ENCODE peak calls at places on chromosomes 4 and X, in six cellular contexts. N is heart left ventricle; M is CD8-positive, alpha-beta memory T cell; S is tibial artery; W is HepG2; C is psoas muscle. Z is an unnamed sample. For H3K36me3, the result is how much of the 10 kb centered on the place peaks cover.

GRCh38 chr4:112704991-112705845 is 68.3 kb downstream of the LARP7 start:
- DNase-seq in N (peak), W (peak), M (no peak), C (peak), S (peak), Z (no peak)

GRCh38 chrX:56800801-56801200 is 71.8 kb downstream of the NBDY start:
- DNase-seq in W (no peak), N (no peak), S (no peak), C (no peak), M (peak), Z (peak)

GRCh38 chr4:187724526-187724925 is 271.0 kb upstream of the ZFP42 start:
- DNase-seq in C (no peak), M (no peak), W (no peak), S (no peak), N (no peak), Z (no peak)

GRCh38 chr4:110020139-110020538 is 107.5 kb downstream of the EGF start:
- DNase-seq in W (peak), S (no peak), M (no peak), N (no peak), C (no peak), Z (no peak)

GRCh38 chrX:95076449-95076848 is 1402.4 kb downstream of the FAM133A start:
- DNase-seq in W (peak), N (no peak), M (no peak), S (no peak), C (no peak), Z (no peak)

GRCh38 chr4:188268081-188268908 is 129.1 kb downstream of the TRIML1 start:
- DNase-seq in W (no peak), S (no peak), M (no peak), C (no peak), N (no peak), Z (no peak)

GRCh38 chr4:8085491-8086479 is 72.8 kb downstream of the ABLIM2 start:
- DNase-seq in N (peak), S (no peak), M (no peak), W (peak), C (peak), Z (peak)

GRCh38 chrX:10208281-10208856 is 51.6 kb downstream of the CLCN4 start:
- DNase-seq in M (no peak), C (no peak), N (no peak), W (no peak), S (no peak), Z (no peak)

GRCh38 chrX:107857815-107858214 is 32.1 kb downstream of the MID2 start:
- DNase-seq in W (no peak), C (no peak), S (no peak), M (no peak), N (no peak), Z (no peak)

GRCh38 chrX:129403974-129404669 is 119.2 kb downstream of the SMARCA1 start:
- DNase-seq in C (no peak), N (no peak), M (no peak), S (no peak), W (no peak), Z (no peak)

GRCh38 chr4:87046111-87046510 is 111.3 kb downstream of the AFF1 start:
- DNase-seq in S (no peak), C (no peak), N (no peak), W (no peak), M (no peak), Z (no peak)

GRCh38 chr4:133943081-133943480 is 258.5 kb downstream of the PABPC4L start:
- DNase-seq in N (no peak), M (no peak), W (no peak), S (no peak), C (no peak), Z (no peak)

GRCh38 chr4:121875663-121876062 is 5.4 kb upstream of the BBS7 start:
- DNase-seq in M (no peak), S (no peak), W (no peak), C (no peak), N (no peak), Z (no peak)

DNA sequence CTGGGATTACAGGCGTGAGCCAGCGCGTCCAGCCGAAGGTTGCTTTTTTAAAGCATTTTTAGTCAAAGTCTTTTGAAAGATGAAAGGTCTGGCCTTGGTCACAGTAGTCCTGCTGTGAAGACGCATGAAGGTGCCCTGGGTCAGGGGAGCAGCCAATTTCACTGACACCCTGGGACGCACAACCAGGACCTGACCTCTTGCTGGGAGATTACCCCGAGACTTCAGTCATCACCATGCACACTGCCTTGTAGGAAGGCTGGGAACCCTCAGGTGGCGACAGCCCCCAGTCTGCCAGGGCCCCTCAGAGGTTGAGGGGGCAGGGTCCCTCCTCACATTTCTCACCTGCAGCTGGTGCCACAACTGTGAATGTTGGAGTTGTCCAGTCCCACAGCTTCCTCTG is 53.2 kb downstream of the CPLX1 start:
- DNase-seq in W (no peak), N (peak), M (no peak), S (no peak), C (peak), Z (no peak)
- H3K36me3 ChIP-seq in W (under half), N (under half), M (under half), S (half or more), C (half or more), Z (half or more)

GRCh38 chr4:38387348-38387747 is 276.7 kb upstream of the KLF3 start:
- DNase-seq in M (no peak), N (no peak), S (peak), C (peak), W (peak), Z (no peak)

GRCh38 chr4:38386654-38387188 is 277.3 kb upstream of the KLF3 start:
- DNase-seq in S (no peak), C (no peak), M (no peak), W (no peak), N (no peak), Z (no peak)

GRCh38 chr4:38385286-38386010 is 278.6 kb upstream of the KLF3 start:
- DNase-seq in M (no peak), W (peak), S (no peak), C (peak), N (no peak), Z (no peak)

GRCh38 chr4:38386011-38386551 is 277.9 kb upstream of the KLF3 start:
- DNase-seq in C (no peak), S (no peak), W (no peak), M (no peak), N (no peak), Z (no peak)

GRCh38 chr4:38387819-38388218 is 276.2 kb upstream of the KLF3 start:
- DNase-seq in N (no peak), C (no peak), M (no peak), S (no peak), W (no peak), Z (no peak)
- H3K27ac ChIP-seq in N (no peak), C (no peak), M (no peak), S (no peak), W (peak), Z (peak)

GRCh38 chr4:76308548-76308947 is 2.0 kb downstream of the STBD1 start:
- DNase-seq in M (no peak), S (no peak), W (peak), N (peak), C (peak), Z (peak)
- H3K4me3 ChIP-seq in M (no peak), S (peak), W (no peak), N (peak), C (peak), Z (peak)

GRCh38 chrX:132181364-132181763 is 37.9 kb downstream of the RAP2C start:
- DNase-seq in S (no peak), M (no peak), C (no peak), W (no peak), N (peak), Z (no peak)
- H3K36me3 ChIP-seq in S (under half), M (under half), C (under half), W (under half), N (under half), Z (under half)

GRCh38 chrX:104118765-104119164 is 6.4 kb downstream of the ZCCHC18 start:
- DNase-seq in C (no peak), M (no peak), N (no peak), W (no peak), S (no peak), Z (no peak)

GRCh38 chrX:104117753-104118152 is 5.4 kb downstream of the ZCCHC18 start:
- DNase-seq in N (no peak), W (no peak), C (no peak), M (no peak), S (no peak), Z (no peak)

GRCh38 chrX:104112326-104112951 is at the start of gene ZCCHC18:
- DNase-seq in S (peak), M (peak), W (peak), N (peak), C (peak), Z (peak)

GRCh38 chrX:104108955-104109354 is 3.4 kb upstream of the ZCCHC18 start:
- DNase-seq in W (no peak), C (no peak), S (no peak), N (no peak), M (no peak), Z (no peak)

GRCh38 chrX:104113237-104113965 is 1.1 kb downstream of the ZCCHC18 start:
- DNase-seq in C (peak), N (peak), M (peak), W (peak), S (peak), Z (no peak)
- H3K27ac ChIP-seq in C (no peak), N (no peak), M (peak), W (no peak), S (peak), Z (no peak)